ENCODE peak calls at places on chromosomes 2 and 18, in four cellular contexts. I is body of pancreas; Y is transverse colon; F is naive thymus-derived CD4-positive, alpha-beta T cell. X is an unnamed sample.
A peak's percentile ranks its signal among the peaks of the same experiment; 100 is the strongest.

GRCh38 chr2:212974692-212975091 is 176.7 kb downstream of the IKZF2 start:
- DNase-seq in I (no peak), Y (no peak), F (no peak), X (no peak)

GRCh38 chr2:170843656-170844055 is 27.0 kb downstream of the GAD1 start:
- DNase-seq in Y (no peak), F (no peak), I (no peak), X (no peak)

GRCh38 chr18:7821784-7822183 is 254.7 kb downstream of the PTPRM start:
- DNase-seq in I (no peak), F (no peak), Y (no peak), X (no peak)

GRCh38 chr2:240876035-240876474 is 7.4 kb downstream of the AGXT start:
- DNase-seq in I (no peak), Y (no peak), F (no peak), X (no peak)

GRCh38 chr2:207317358-207317984 is 151.7 kb upstream of the KLF7 start:
- DNase-seq in I (no peak), Y (no peak), F (no peak), X (no peak)

GRCh38 chr2:174827371-174828369 is 63.4 kb upstream of the CHRNA1 start:
- DNase-seq in Y (no peak), I (no peak), F (no peak), X (no peak)

GRCh38 chr2:224982910-224983688 is 59.2 kb downstream of the DOCK10 start:
- DNase-seq in F (peak; percentile 57), Y (peak; percentile 33), I (no peak), X (no peak)

GRCh38 chr2:227460079-227460485 is 11.9 kb upstream of the AGFG1 start:
- DNase-seq in F (peak; percentile 47), Y (no peak), I (no peak), X (peak; percentile 6)

GRCh38 chr2:30583204-30583749 is 136.2 kb downstream of the LCLAT1 start:
- DNase-seq in Y (no peak), F (no peak), I (no peak), X (no peak)

GRCh38 chr2:15253817-15254216 is 307.3 kb downstream of the NBAS start:
- DNase-seq in Y (no peak), F (no peak), I (no peak), X (no peak)

GRCh38 chr2:163191372-163191771 is 352.8 kb upstream of the KCNH7 start:
- DNase-seq in Y (no peak), F (no peak), I (peak; percentile 15), X (no peak)

GRCh38 chr18:22136395-22136794 is 33.0 kb upstream of the GATA6 start:
- DNase-seq in I (no peak), F (no peak), Y (no peak), X (no peak)

GRCh38 chr2:229708335-229708734 is 6.0 kb downstream of the DNER start:
- DNase-seq in I (no peak), Y (no peak), F (no peak), X (no peak)

GRCh38 chr2:217802876-217803638 is 199.7 kb downstream of the TNS1 start:
- DNase-seq in I (no peak), F (no peak), Y (no peak), X (no peak)

GRCh38 chr2:43210467-43211303 is 15.7 kb downstream of the ZFP36L2 start:
- DNase-seq in I (peak; percentile 62), F (peak; percentile 63), Y (peak; percentile 68), X (no peak)

GRCh38 chr2:200306969-200307811 is 697 bp downstream of the SPATS2L start:
- DNase-seq in I (peak; percentile 48), Y (peak; percentile 52), F (peak; percentile 9), X (no peak)

GRCh38 chr2:147663964-147664363 is 180.9 kb upstream of the ACVR2A start:
- DNase-seq in F (no peak), I (no peak), Y (no peak), X (no peak)

GRCh38 chr2:143949121-143949848 is 570.6 kb downstream of the ZEB2 start:
- DNase-seq in I (no peak), F (no peak), Y (no peak), X (no peak)

GRCh38 chr2:199819746-199820145 is 31.2 kb downstream of the FTCDNL1 start:
- DNase-seq in F (no peak), I (no peak), Y (no peak), X (no peak)

GRCh38 chr18:12373032-12373770 is 3.8 kb downstream of the AFG3L2 start:
- DNase-seq in Y (peak; percentile 21), I (peak; percentile 31), F (no peak), X (no peak)

GRCh38 chr2:213561759-213562158 is 277.5 kb downstream of the SPAG16 start:
- DNase-seq in Y (no peak), I (no peak), F (no peak), X (no peak)

GRCh38 chr2:231411237-231411636 is 15.7 kb downstream of the B3GNT7 start:
- DNase-seq in Y (no peak), F (no peak), I (no peak), X (no peak)

GRCh38 chr2:144642106-144642505 is 122.2 kb upstream of the ZEB2 start:
- DNase-seq in I (no peak), F (no peak), Y (no peak), X (no peak)

GRCh38 chr2:223414646-223415045 is 187.5 kb downstream of the SCG2 start:
- DNase-seq in F (no peak), Y (no peak), I (peak; percentile 16), X (no peak)

GRCh38 chr2:70514612-70515055 is 39.0 kb downstream of the TGFA start:
- DNase-seq in Y (peak; percentile 95), F (no peak), I (peak; percentile 91), X (no peak)

GRCh38 chr2:33665039-33665438 is 65.9 kb upstream of the FAM98A start:
- DNase-seq in I (no peak), F (no peak), Y (no peak), X (no peak)

GRCh38 chr2:182301093-182301492 is 125.7 kb downstream of the PDE1A start:
- DNase-seq in I (no peak), F (no peak), Y (no peak), X (no peak)

GRCh38 chr2:10844083-10844482 is 31.5 kb upstream of the PDIA6 start:
- DNase-seq in I (peak; percentile 89), F (no peak), Y (peak; percentile 89), X (no peak)
- H3K4me3 ChIP-seq in I (no peak overlapping the region), F (no peak overlapping the region), Y (no peak overlapping the region), X (peak overlapping the region; percentile 54)

GRCh38 chr2:165163771-165164170 is 40.1 kb downstream of the SCN3A start:
- DNase-seq in Y (no peak), F (no peak), I (no peak), X (no peak)
- H3K27ac ChIP-seq in Y (no peak overlapping the region), F (no peak overlapping the region), I (no peak overlapping the region), X (no peak overlapping the region)

DNA sequence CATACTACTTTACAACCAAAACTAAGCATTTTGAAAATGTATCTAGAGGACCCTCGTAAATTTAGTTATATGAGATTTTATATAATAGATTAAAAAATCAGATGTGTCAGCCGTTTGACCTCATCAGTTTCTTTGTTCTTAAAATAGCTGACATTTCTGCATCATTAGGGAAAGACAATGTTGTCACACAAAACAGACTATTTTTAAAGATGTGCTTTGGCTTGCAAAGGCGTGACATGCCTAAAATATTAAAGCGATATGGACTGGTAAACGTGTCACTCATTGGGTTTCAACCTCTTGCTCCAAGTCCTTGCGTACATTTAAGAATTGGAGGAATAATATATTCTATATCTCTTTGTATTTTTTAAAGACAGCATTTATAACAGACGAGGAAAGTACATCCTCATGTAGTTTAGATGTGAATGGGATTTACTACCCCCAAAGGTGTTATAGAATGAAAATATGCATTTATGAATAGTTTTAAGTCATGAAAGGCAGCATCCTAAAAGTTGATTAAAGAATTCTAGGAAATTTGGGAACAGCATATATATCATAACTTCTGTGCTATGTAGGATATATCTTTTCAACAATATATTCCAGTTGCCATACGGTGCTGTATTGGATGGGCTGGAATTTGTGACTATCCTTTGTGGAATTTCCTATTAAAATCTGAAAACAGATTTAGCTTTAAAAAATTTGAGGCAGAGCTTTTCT is 3.8 kb downstream of the MYL12A start:
- DNase-seq in I (no peak), F (no peak), Y (no peak), X (no peak)
- H3K4me3 ChIP-seq in I (no peak overlapping the region), F (peak overlapping the region; percentile 33), Y (no peak overlapping the region), X (no peak overlapping the region)

GRCh38 chr2:20450201-20451108 is 3.6 kb downstream of the RHOB start:
- DNase-seq in F (no peak), Y (peak; percentile 62), I (peak; percentile 58), X (peak; percentile 55)
- H3K27ac ChIP-seq in F (no peak overlapping the region), Y (peak overlapping the region; percentile 97), I (peak overlapping the region; percentile 96), X (peak overlapping the region; percentile 78)

GRCh38 chr2:216111122-216111521 is 2.0 kb downstream of the XRCC5 start:
- DNase-seq in Y (no peak), I (no peak), F (no peak), X (no peak)
- H3K4me3 ChIP-seq in Y (no peak overlapping the region), I (no peak overlapping the region), F (no peak overlapping the region), X (peak overlapping the region; percentile 97)

GRCh38 chr2:173690349-173690748 is 274.8 kb downstream of the SP3 start:
- DNase-seq in F (no peak), I (no peak), Y (no peak), X (no peak)
- H3K27ac ChIP-seq in F (no peak overlapping the region), I (no peak overlapping the region), Y (no peak overlapping the region), X (no peak overlapping the region)

DNA sequence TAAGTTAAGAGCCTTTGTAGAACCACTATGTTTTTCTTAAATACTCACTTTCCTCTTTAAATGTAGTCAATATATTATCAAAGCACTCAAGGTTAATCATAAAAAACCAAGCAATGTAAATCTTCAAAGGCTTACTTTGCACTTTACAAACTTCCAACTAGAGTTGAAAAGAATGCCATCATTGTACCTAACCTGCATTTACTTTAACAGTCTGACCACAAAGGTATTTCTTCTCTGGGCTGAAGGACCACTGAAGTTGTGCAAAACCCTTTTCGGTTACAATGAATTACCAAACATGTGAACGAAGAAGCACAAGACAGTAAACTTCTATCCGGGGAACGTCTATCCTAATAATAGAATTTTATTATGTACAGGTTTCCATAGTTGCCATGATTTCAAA is 3.0 kb downstream of the HNRNPLL start:
- DNase-seq in Y (no peak), I (no peak), F (no peak), X (no peak)
- H3K4me3 ChIP-seq in Y (peak overlapping the region; percentile 85), I (no peak overlapping the region), F (peak overlapping the region; percentile 86), X (peak overlapping the region; percentile 80)

GRCh38 chr2:221443631-221444030 is 128.5 kb downstream of the EPHA4 start:
- DNase-seq in F (no peak), I (no peak), Y (no peak), X (peak; percentile 8)
- H3K27ac ChIP-seq in F (no peak overlapping the region), I (no peak overlapping the region), Y (no peak overlapping the region), X (peak overlapping the region; percentile 43)